ENCODE peak calls at places on chromosomes 2 and 18, in five cellular contexts. D is neural progenitor cell, O is breast epithelium, X is SK-N-SH, L is body of pancreas. G is an unnamed sample. For H3K4me1, the result is how much of the 10 kb centered on the place peaks cover.

GRCh38 chr2:184532541-184532940 is 65.8 kb upstream of the ZNF804A start:
- DNase-seq in X (no peak), L (no peak), D (no peak), O (no peak), G (no peak)

GRCh38 chr2:164126960-164127359 is 391.2 kb upstream of the FIGN start:
- DNase-seq in O (no peak), X (no peak), L (no peak), D (no peak), G (no peak)

GRCh38 chr2:169775765-169776482 is 22.7 kb upstream of the SSB start:
- DNase-seq in L (no peak), X (no peak), O (no peak), D (no peak), G (no peak)

GRCh38 chr18:12862874-12863482 is 21.1 kb downstream of the PTPN2 start:
- DNase-seq in O (no peak), X (no peak), D (peak), L (no peak), G (no peak)

GRCh38 chr2:68832161-68832869 is 38.9 kb downstream of the BMP10 start:
- DNase-seq in X (no peak), O (peak), L (peak), D (no peak), G (peak)

GRCh38 chr2:218879881-218880748 is 537 bp upstream of the WNT10A start:
- DNase-seq in L (peak), D (no peak), O (no peak), X (peak), G (peak)

GRCh38 chr2:42872736-42873135 is 80.4 kb upstream of the HAAO start:
- DNase-seq in X (no peak), L (no peak), O (no peak), D (no peak), G (no peak)

GRCh38 chr2:38601463-38602135 is 1.1 kb downstream of the HNRNPLL start:
- DNase-seq in O (no peak), D (peak), X (peak), L (no peak), G (no peak)

GRCh38 chr18:58215005-58215404 is 171.0 kb downstream of the NEDD4L start:
- DNase-seq in D (no peak), X (no peak), L (no peak), O (no peak), G (no peak)

GRCh38 chr2:14673351-14673875 is 40.9 kb downstream of the LRATD1 start:
- DNase-seq in D (peak), X (no peak), L (no peak), O (no peak), G (no peak)

GRCh38 chr18:3217930-3218647 is 1.7 kb downstream of the MYOM1 start:
- DNase-seq in X (no peak), O (no peak), L (peak), D (no peak), G (no peak)
- H3K27ac ChIP-seq in X (no peak), O (no peak), L (peak), D (no peak), G (peak)

GRCh38 chr2:55885129-55885943 is 38.2 kb downstream of the EFEMP1 start:
- DNase-seq in X (no peak), D (no peak), L (no peak), O (no peak), G (no peak)
- H3K4me1 ChIP-seq in X (under half), D (under half), L (under half), O (under half), G (under half)

DNA sequence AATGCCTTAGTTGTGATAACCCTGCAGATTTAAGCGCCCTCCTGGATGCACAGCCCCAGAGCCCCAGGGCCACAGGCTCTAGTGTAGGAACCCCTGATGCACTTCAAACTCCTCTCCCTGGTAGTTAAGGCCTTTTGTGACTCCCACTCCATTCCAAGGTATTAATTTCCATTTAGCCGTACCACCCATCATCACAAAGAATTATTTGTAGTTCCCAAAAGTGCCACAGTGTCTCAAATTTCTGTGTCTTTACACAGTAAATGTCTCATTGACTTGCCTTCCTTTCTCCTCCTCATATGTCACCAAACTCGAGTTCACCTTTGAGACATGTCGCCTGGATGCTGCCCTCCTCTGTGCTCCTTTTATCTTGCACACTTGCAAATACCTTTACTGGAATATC is 25.9 kb downstream of the PECR start:
- DNase-seq in D (no peak), X (no peak), O (no peak), L (no peak), G (no peak)
- H3K27ac ChIP-seq in D (no peak), X (no peak), O (no peak), L (no peak), G (no peak)

GRCh38 chr2:47298739-47299138 is 104.2 kb upstream of the MSH2 start:
- DNase-seq in O (no peak), D (no peak), L (no peak), X (no peak), G (no peak)

GRCh38 chr2:47297767-47298401 is 105.1 kb upstream of the MSH2 start:
- DNase-seq in O (peak), X (no peak), L (no peak), D (no peak), G (no peak)

GRCh38 chr2:47300081-47300480 is 102.9 kb upstream of the MSH2 start:
- DNase-seq in O (no peak), L (no peak), X (no peak), D (no peak), G (no peak)

GRCh38 chr2:47300609-47301276 is 102.2 kb upstream of the MSH2 start:
- DNase-seq in D (no peak), L (no peak), X (no peak), O (no peak), G (no peak)

GRCh38 chr2:47299555-47299954 is 103.4 kb upstream of the MSH2 start:
- DNase-seq in O (no peak), D (no peak), X (no peak), L (no peak), G (no peak)
- H3K4me1 ChIP-seq in O (under half), D (under half), X (under half), L (under half), G (under half)

GRCh38 chr18:73462092-73462491 is 594.3 kb upstream of the NETO1 start:
- DNase-seq in O (no peak), D (no peak), L (peak), X (no peak), G (no peak)
- H3K27ac ChIP-seq in O (no peak), D (no peak), L (no peak), X (peak), G (no peak)

GRCh38 chr2:71003396-71003795 is 8.7 kb upstream of the TEX261 start:
- DNase-seq in O (no peak), L (no peak), X (no peak), D (no peak), G (no peak)

GRCh38 chr2:71001592-71002570 is 7.2 kb upstream of the TEX261 start:
- DNase-seq in X (peak), O (no peak), D (peak), L (no peak), G (peak)

GRCh38 chr2:71000780-71001591 is 6.3 kb upstream of the TEX261 start:
- DNase-seq in O (peak), X (peak), L (peak), D (peak), G (peak)

GRCh38 chr2:70995227-70995729 is 605 bp upstream of the TEX261 start:
- DNase-seq in O (no peak), L (peak), X (peak), D (peak), G (peak)

GRCh38 chr2:70999362-70999761 is 4.7 kb upstream of the TEX261 start:
- DNase-seq in D (no peak), L (no peak), O (no peak), X (no peak), G (no peak)
- H3K4me1 ChIP-seq in D (under half), L (under half), O (under half), X (under half), G (under half)

GRCh38 chr18:48186084-48186798 is 222.9 kb downstream of the ZBTB7C start:
- DNase-seq in D (peak), X (peak), O (no peak), L (no peak), G (no peak)

GRCh38 chr18:48183613-48184012 is 225.6 kb downstream of the ZBTB7C start:
- DNase-seq in L (no peak), O (no peak), X (no peak), D (no peak), G (peak)

GRCh38 chr18:48181857-48182430 is 227.2 kb downstream of the ZBTB7C start:
- DNase-seq in L (no peak), O (no peak), D (no peak), X (peak), G (no peak)

GRCh38 chr18:48182779-48183178 is 226.4 kb downstream of the ZBTB7C start:
- DNase-seq in L (no peak), D (no peak), O (no peak), X (no peak), G (no peak)

GRCh38 chr18:48184118-48184517 is 225.1 kb downstream of the ZBTB7C start:
- DNase-seq in L (no peak), D (no peak), X (no peak), O (no peak), G (no peak)
- H3K27ac ChIP-seq in L (no peak), D (no peak), X (peak), O (no peak), G (no peak)

GRCh38 chr2:128286011-128286721 is 32.5 kb downstream of the HS6ST1 start:
- DNase-seq in X (no peak), D (no peak), L (no peak), O (no peak), G (no peak)

GRCh38 chr2:128288781-128289180 is 29.9 kb downstream of the HS6ST1 start:
- DNase-seq in D (no peak), O (no peak), X (no peak), L (no peak), G (no peak)

GRCh38 chr2:128287780-128288735 is 30.6 kb downstream of the HS6ST1 start:
- DNase-seq in D (no peak), O (no peak), L (no peak), X (no peak), G (no peak)

GRCh38 chr2:128285329-128285931 is 33.2 kb downstream of the HS6ST1 start:
- DNase-seq in O (no peak), D (no peak), X (no peak), L (no peak), G (no peak)

DNA sequence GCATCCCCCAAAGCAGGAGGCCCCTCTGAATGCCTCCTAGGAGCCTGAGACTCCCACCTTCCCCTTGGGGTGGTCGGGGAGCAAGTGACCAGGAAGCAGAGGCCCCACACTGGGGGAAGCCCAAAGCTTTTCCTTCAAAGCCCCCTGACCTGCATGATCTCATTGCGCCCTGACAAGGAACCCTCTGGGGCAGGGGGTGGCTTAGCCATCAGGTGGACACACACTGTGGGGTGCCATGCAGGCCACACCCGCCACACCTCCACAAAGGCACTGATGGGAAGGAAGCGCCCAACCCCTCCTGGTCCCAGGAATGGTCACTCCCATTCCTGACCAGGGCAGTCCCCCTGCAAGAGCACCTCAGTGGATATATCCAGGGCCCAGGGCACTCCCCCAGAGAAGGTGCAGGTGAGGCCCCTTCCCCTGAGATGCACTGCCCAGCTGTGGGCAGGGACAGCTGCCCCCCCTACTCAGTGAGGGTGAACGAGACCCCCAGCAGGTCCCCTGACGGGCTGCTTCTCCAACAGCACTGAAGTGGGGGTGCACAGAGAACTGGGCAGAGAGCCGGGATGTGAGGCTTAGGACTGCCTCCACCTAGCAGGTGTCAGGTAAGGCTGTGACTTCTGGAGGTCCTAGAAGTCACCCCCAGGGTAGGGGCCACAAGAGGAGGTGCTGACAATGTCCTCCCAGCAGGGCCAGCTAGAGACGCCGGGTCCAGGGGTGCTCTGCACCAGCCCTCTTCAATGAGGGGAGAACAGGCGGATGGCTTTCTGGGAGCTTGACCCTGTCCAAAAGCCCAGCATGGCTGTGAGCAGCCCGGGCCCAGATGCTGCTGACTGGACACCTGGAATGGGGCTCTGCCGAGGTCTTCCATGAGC is 31.5 kb downstream of the HS6ST1 start:
- DNase-seq in O (no peak), D (no peak), X (no peak), L (no peak), G (no peak)
- H3K4me1 ChIP-seq in O (under half), D (under half), X (under half), L (under half), G (under half)

GRCh38 chr18:77112161-77112801 is 20.3 kb downstream of the MBP start:
- DNase-seq in X (no peak), O (no peak), L (no peak), D (no peak), G (no peak)
- H3K27ac ChIP-seq in X (no peak), O (peak), L (no peak), D (no peak), G (no peak)

GRCh38 chr2:18104583-18105224 is 226.2 kb downstream of the KCNS3 start:
- DNase-seq in X (peak), L (no peak), O (no peak), D (no peak), G (no peak)
- H3K4me1 ChIP-seq in X (under half), L (under half), O (under half), D (under half), G (under half)

G was measured in Peyer's patch.